ENCODE peak calls at places on chromosomes 3 and 15, in ten cellular contexts. L, W, J, P, Z, N, A, O, K and Q are unnamed samples.

GRCh38 chr15:60184579-60184978 is 180.5 kb downstream of the FOXB1 start:
- DNase-seq in L (no peak), W (no peak), J (no peak), P (no peak), Z (no peak), N (peak; percentile 27), A (no peak), O (no peak), K (no peak), Q (no peak)

GRCh38 chr3:194592798-194593752 is 40.1 kb downstream of the TMEM44 start:
- DNase-seq in L (peak; percentile 29), W (peak; percentile 100), J (no peak), P (no peak), Z (peak; percentile 99), N (peak; percentile 96), A (peak; percentile 99), O (no peak), K (peak; percentile 20), Q (no peak)

GRCh38 chr15:28094732-28095521 is 4.2 kb downstream of the OCA2 start:
- DNase-seq in L (no peak), W (no peak), J (no peak), P (no peak), Z (no peak), N (no peak), A (no peak), O (no peak), K (no peak), Q (peak; percentile 29)

GRCh38 chr15:64461577-64462162 is 1.3 kb downstream of the ZNF609 start:
- DNase-seq in L (peak; percentile 70), W (no peak), J (peak; percentile 25), P (peak; percentile 93), Z (peak; percentile 41), N (no peak), A (no peak), O (no peak), K (no peak), Q (peak; percentile 4)

GRCh38 chr3:118036215-118036614 is 998.4 kb downstream of the IGSF11 start:
- DNase-seq in L (no peak), W (no peak), J (no peak), P (no peak), Z (no peak), N (no peak), A (no peak), O (no peak), K (no peak), Q (no peak)

GRCh38 chr3:69422751-69423150 is 36.9 kb upstream of the FRMD4B start:
- DNase-seq in L (no peak), W (no peak), J (no peak), P (no peak), Z (peak; percentile 70), N (peak; percentile 58), A (no peak), O (no peak), K (no peak), Q (no peak)

GRCh38 chr15:78749831-78750230 is 61.4 kb downstream of the ADAMTS7 start:
- DNase-seq in L (no peak), W (no peak), J (no peak), P (no peak), Z (no peak), N (no peak), A (no peak), O (no peak), K (no peak), Q (no peak)

GRCh38 chr15:58469432-58470353 is 37.9 kb downstream of the LIPC start:
- DNase-seq in L (peak; percentile 52), W (peak; percentile 95), J (no peak), P (no peak), Z (peak; percentile 98), N (peak; percentile 96), A (peak; percentile 93), O (no peak), K (no peak), Q (no peak)

GRCh38 chr3:125186800-125187598 is 25.5 kb downstream of the SLC12A8 start:
- DNase-seq in L (no peak), W (no peak), J (no peak), P (no peak), Z (no peak), N (no peak), A (no peak), O (no peak), K (no peak), Q (no peak)

GRCh38 chr3:54853573-54854404 is 74.1 kb downstream of the LRTM1 start:
- DNase-seq in L (peak; percentile 57), W (no peak), J (peak; percentile 91), P (peak; percentile 65), Z (peak; percentile 75), N (no peak), A (no peak), O (no peak), K (peak; percentile 40), Q (peak; percentile 85)

GRCh38 chr15:38242055-38242454 is 10.6 kb upstream of the SPRED1 start:
- DNase-seq in L (peak; percentile 31), W (no peak), J (no peak), P (no peak), Z (no peak), N (no peak), A (no peak), O (no peak), K (peak; percentile 55), Q (no peak)

GRCh38 chr3:98343647-98344507 is 9.8 kb upstream of the OR5K4 start:
- DNase-seq in L (peak; percentile 80), W (no peak), J (peak; percentile 43), P (peak; percentile 33), Z (peak; percentile 35), N (peak; percentile 55), A (no peak), O (no peak), K (peak; percentile 81), Q (peak; percentile 66)

GRCh38 chr3:151431940-151432339 is 28.9 kb downstream of the IGSF10 start:
- DNase-seq in L (no peak), W (peak; percentile 31), J (no peak), P (peak; percentile 11), Z (peak; percentile 80), N (peak; percentile 53), A (no peak), O (no peak), K (no peak), Q (no peak)

GRCh38 chr3:146712826-146713225 is 107.7 kb upstream of the PLSCR5 start:
- DNase-seq in L (no peak), W (no peak), J (no peak), P (no peak), Z (no peak), N (no peak), A (no peak), O (no peak), K (no peak), Q (no peak)

DNA sequence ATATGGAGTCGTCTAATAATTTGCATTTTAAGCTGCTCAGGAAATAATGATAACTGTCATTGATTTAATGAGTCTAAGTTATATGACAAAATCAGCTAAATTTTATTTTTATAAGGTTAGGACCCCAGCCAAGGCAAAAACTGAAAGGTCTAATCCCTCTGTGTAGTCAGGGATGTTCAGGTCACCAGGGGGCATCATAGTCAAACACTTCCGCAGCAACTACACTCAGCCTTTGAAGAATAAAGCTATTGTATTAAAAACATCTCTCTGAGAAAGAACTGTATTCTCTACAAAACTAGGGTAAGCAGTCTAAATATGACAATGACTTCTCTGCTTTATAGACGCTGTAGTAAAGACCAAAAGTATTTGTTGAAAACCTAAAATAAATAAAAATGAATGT is 15.0 kb downstream of the INTS14 start:
- DNase-seq in L (peak; percentile 24), W (no peak), J (peak; percentile 31), P (peak; percentile 41), Z (peak; percentile 38), N (no peak), A (no peak), O (no peak), K (no peak), Q (peak; percentile 43)
- TF ChIP-seq CTCF in L (no peak), W (peak; percentile 8), J (peak; percentile 63), P (peak; percentile 48), Z (peak; percentile 44), N (peak; percentile 18), A (peak; percentile 26), O (no peak), K (peak; percentile 29), Q (peak; percentile 48)

DNA sequence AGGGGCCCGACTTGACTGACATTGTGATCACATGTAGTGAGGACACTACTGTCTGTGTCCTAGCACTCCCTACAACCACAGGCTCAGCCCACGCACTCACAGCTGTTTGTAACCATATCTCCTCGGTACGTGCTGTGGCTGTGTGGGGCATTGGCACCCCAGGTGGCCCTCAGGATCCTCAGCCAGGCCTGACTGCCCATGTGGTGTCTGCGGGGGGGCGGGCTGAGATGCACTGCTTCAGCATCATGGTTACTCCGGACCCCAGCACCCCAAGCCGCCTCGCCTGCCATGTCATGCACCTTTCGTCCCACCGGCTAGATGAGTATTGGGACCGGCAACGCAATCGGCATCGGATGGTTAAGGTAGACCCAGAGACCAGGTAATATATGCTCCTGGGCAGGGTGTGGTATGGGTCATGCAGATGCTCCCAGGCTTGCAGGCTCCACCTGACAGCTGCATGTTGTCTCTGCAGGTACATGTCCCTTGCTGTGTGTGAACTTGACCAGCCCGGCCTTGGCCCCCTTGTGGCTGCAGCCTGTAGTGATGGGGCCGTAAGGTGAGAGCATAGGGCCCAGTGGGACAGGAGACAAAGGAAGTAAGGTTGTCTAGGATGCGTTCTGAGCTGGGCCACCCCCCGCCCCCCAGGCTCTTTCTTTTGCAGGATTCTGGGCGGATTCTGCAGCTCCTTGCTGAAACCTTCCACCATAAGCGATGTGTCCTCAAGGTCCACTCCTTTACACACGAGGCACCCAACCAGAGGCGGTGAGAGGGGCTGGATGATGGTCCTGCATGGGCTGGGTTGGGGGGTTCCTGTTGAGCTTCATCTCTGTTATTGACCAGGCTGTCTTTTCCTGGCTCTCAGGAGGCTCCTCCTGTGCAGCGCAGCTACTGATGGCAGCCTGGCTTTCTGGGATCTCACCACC is 4.4 kb downstream of the DALRD3 start:
- DNase-seq in L (peak; percentile 83), W (no peak), J (peak; percentile 52), P (peak; percentile 47), Z (peak; percentile 47), N (peak; percentile 41), A (no peak), O (no peak), K (peak; percentile 66), Q (peak; percentile 63)
- TF ChIP-seq CTCF in L (peak; percentile 76), W (peak; percentile 82), J (peak; percentile 65), P (peak; percentile 71), Z (peak; percentile 62), N (peak; percentile 68), A (peak; percentile 73), O (peak; percentile 47), K (peak; percentile 69), Q (peak; percentile 70)

DNA sequence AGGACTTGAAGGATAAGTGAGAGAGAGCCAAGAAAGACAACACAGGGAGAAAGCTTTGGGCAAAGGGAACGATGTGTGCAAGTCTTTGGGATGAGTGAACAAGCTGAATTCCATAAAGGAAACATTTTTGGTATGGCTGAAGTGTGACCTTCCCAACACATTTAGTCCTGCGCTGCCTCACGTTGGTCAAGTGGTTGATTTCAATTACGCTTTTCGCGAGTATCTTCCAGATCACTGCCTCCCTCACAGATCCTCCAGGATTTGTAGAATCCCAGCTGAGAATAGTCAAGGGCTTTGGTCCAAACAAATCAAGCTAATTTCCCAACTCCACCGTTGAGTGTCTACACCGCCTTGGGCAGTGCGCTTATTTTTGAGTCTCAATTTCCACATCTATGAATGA is 338.4 kb upstream of the ADAMTS9 start:
- DNase-seq in L (no peak), W (no peak), J (no peak), P (no peak), Z (no peak), N (no peak), A (no peak), O (no peak), K (no peak), Q (no peak)
- TF ChIP-seq CTCF in L (no peak), W (no peak), J (no peak), P (no peak), Z (no peak), N (no peak), A (no peak), O (no peak), K (no peak), Q (no peak)

GRCh38 chr15:67906382-67906781 is 66.5 kb upstream of the RNU6-1 start:
- DNase-seq in L (no peak), W (no peak), J (no peak), P (no peak), Z (peak; percentile 57), N (peak; percentile 12), A (no peak), O (no peak), K (no peak), Q (no peak)
- TF ChIP-seq CTCF in L (peak; percentile 7), W (peak; percentile 43), J (no peak), P (no peak), Z (peak; percentile 45), N (peak; percentile 24), A (peak; percentile 26), O (no peak), K (peak; percentile 34), Q (peak; percentile 20)